ENCODE peak calls at places on chromosome 7, in five cellular contexts. M, A, Y, U and B are unnamed samples. For H3K9me3, the result is how much of the 10 kb centered on the place peaks cover.

GRCh38 chr7:112481833-112482669 is 1.3 kb downstream of the LSMEM1 start:
- DNase-seq in M (peak), A (no peak), Y (peak), U (peak), B (peak)

GRCh38 chr7:155951554-155952158 is 139.4 kb upstream of the SHH start:
- DNase-seq in M (peak), A (no peak), Y (peak), U (no peak), B (peak)

GRCh38 chr7:27933691-27934565 is 194.0 kb downstream of the TAX1BP1 start:
- DNase-seq in M (no peak), A (peak), Y (no peak), U (no peak), B (no peak)

GRCh38 chr7:20624666-20625385 is 9.4 kb downstream of the ABCB5 start:
- DNase-seq in M (no peak), A (no peak), Y (no peak), U (no peak), B (no peak)

GRCh38 chr7:104207348-104207730 is 474 bp downstream of the ORC5 start:
- DNase-seq in M (no peak), A (no peak), Y (no peak), U (no peak), B (no peak)

GRCh38 chr7:116528008-116528789 is 3.4 kb downstream of the CAV1 start:
- DNase-seq in M (no peak), A (no peak), Y (peak), U (peak), B (peak)

GRCh38 chr7:99674995-99675742 is 4.6 kb downstream of the CYP3A5 start:
- DNase-seq in M (no peak), A (no peak), Y (no peak), U (no peak), B (no peak)

GRCh38 chr7:34845666-34846361 is 187.8 kb downstream of the NPSR1 start:
- DNase-seq in M (no peak), A (no peak), Y (no peak), U (no peak), B (no peak)

GRCh38 chr7:22420973-22421635 is 64.2 kb upstream of the RAPGEF5 start:
- DNase-seq in M (no peak), A (no peak), Y (no peak), U (no peak), B (no peak)

GRCh38 chr7:32881074-32881982 is 10.2 kb downstream of the KBTBD2 start:
- DNase-seq in M (no peak), A (no peak), Y (no peak), U (no peak), B (no peak)

GRCh38 chr7:120864146-120864920 is 6.4 kb upstream of the TSPAN12 start:
- DNase-seq in M (no peak), A (no peak), Y (no peak), U (no peak), B (no peak)

GRCh38 chr7:33334349-33334748 is 205.0 kb downstream of the BBS9 start:
- DNase-seq in M (no peak), A (no peak), Y (peak), U (no peak), B (no peak)

GRCh38 chr7:18290223-18290622 is 205.3 kb upstream of the HDAC9 start:
- DNase-seq in M (no peak), A (no peak), Y (no peak), U (no peak), B (no peak)

GRCh38 chr7:38374507-38374906 is 101.1 kb upstream of the TARP start:
- DNase-seq in M (no peak), A (peak), Y (no peak), U (peak), B (no peak)

GRCh38 chr7:105672820-105673219 is 91.5 kb upstream of the EFCAB10 start:
- DNase-seq in M (no peak), A (no peak), Y (no peak), U (no peak), B (no peak)

GRCh38 chr7:46344533-46344932 is 423.5 kb upstream of the IGFBP3 start:
- DNase-seq in M (no peak), A (no peak), Y (no peak), U (no peak), B (no peak)

GRCh38 chr7:22121702-22122474 is 176.2 kb upstream of the CDCA7L start:
- DNase-seq in M (peak), A (no peak), Y (no peak), U (peak), B (no peak)

GRCh38 chr7:99730992-99731391 is 4.0 kb downstream of the CYP3A7 start:
- DNase-seq in M (no peak), A (no peak), Y (no peak), U (no peak), B (no peak)

GRCh38 chr7:102024769-102025391 is 207.5 kb downstream of the CUX1 start:
- DNase-seq in M (no peak), A (no peak), Y (no peak), U (peak), B (no peak)

GRCh38 chr7:42167206-42167913 is 69.6 kb downstream of the GLI3 start:
- DNase-seq in M (no peak), A (no peak), Y (no peak), U (no peak), B (no peak)

GRCh38 chr7:1290262-1291039 is 57.8 kb downstream of the UNCX start:
- DNase-seq in M (no peak), A (peak), Y (no peak), U (no peak), B (no peak)

GRCh38 chr7:150715293-150715692 is 1.1 kb upstream of the GIMAP1 start:
- DNase-seq in M (no peak), A (no peak), Y (no peak), U (no peak), B (no peak)

GRCh38 chr7:131327049-131327625 is 539 bp upstream of the MKLN1 start:
- DNase-seq in M (peak), A (no peak), Y (peak), U (peak), B (no peak)

GRCh38 chr7:91352091-91352490 is 87.9 kb downstream of the FZD1 start:
- DNase-seq in M (no peak), A (no peak), Y (no peak), U (no peak), B (no peak)

GRCh38 chr7:14739496-14740185 is 162.9 kb downstream of the DGKB start:
- DNase-seq in M (no peak), A (no peak), Y (no peak), U (no peak), B (no peak)

GRCh38 chr7:34652784-34653183 is 5.2 kb upstream of the NPSR1 start:
- DNase-seq in M (no peak), A (no peak), Y (no peak), U (no peak), B (no peak)

GRCh38 chr7:117010375-117011133 is 57.3 kb downstream of the ST7 start:
- DNase-seq in M (no peak), A (no peak), Y (no peak), U (no peak), B (no peak)

GRCh38 chr7:142796501-142797341 is 26.0 kb downstream of the PRSS2 start:
- DNase-seq in M (peak), A (peak), Y (no peak), U (no peak), B (no peak)

GRCh38 chr7:106327538-106328481 is 43.0 kb upstream of the NAMPT start:
- DNase-seq in M (no peak), A (no peak), Y (no peak), U (no peak), B (no peak)

GRCh38 chr7:48274662-48275061 is 103.4 kb downstream of the ABCA13 start:
- DNase-seq in M (no peak), A (no peak), Y (no peak), U (no peak), B (no peak)

GRCh38 chr7:129862672-129863071 is 90.1 kb downstream of the UBE2H start:
- DNase-seq in M (no peak), A (no peak), Y (no peak), U (peak), B (no peak)

GRCh38 chr7:155363852-155364600 is 66.3 kb downstream of the INSIG1 start:
- DNase-seq in M (no peak), A (no peak), Y (no peak), U (no peak), B (no peak)

GRCh38 chr7:6446977-6447588 is 671 bp downstream of the DAGLB start:
- DNase-seq in M (peak), A (peak), Y (peak), U (peak), B (peak)

GRCh38 chr7:70726951-70727378 is 405.0 kb upstream of the GALNT17 start:
- DNase-seq in M (no peak), A (no peak), Y (no peak), U (no peak), B (no peak)

GRCh38 chr7:47535033-47535703 is 46.7 kb downstream of the TNS3 start:
- DNase-seq in M (no peak), A (no peak), Y (no peak), U (no peak), B (no peak)

GRCh38 chr7:22549667-22550513 is 49.9 kb upstream of the STEAP1B start:
- DNase-seq in M (no peak), A (no peak), Y (peak), U (no peak), B (no peak)

GRCh38 chr7:15854841-15855576 is 168.5 kb upstream of the MEOX2 start:
- DNase-seq in M (no peak), A (no peak), Y (no peak), U (no peak), B (no peak)

GRCh38 chr7:101696-102376 is 90.5 kb upstream of the FAM20C start:
- DNase-seq in M (peak), A (no peak), Y (no peak), U (no peak), B (peak)

GRCh38 chr7:92944633-92945032 is 108.3 kb upstream of the CDK6 start:
- DNase-seq in M (no peak), A (no peak), Y (no peak), U (no peak), B (no peak)

GRCh38 chr7:110387689-110388088 is 703.2 kb upstream of the LRRN3 start:
- DNase-seq in M (no peak), A (no peak), Y (no peak), U (no peak), B (no peak)

GRCh38 chr7:135205850-135206249 is 5.5 kb downstream of the WDR91 start:
- DNase-seq in M (no peak), A (no peak), Y (no peak), U (no peak), B (no peak)
- H3K4me3 ChIP-seq in M (no peak), A (no peak), Y (no peak), U (no peak), B (no peak)

GRCh38 chr7:148079681-148080080 is 510.9 kb upstream of the C7orf33 start:
- DNase-seq in M (no peak), A (no peak), Y (no peak), U (no peak), B (no peak)

GRCh38 chr7:148079206-148079605 is 511.4 kb upstream of the C7orf33 start:
- DNase-seq in M (no peak), A (no peak), Y (no peak), U (no peak), B (no peak)

DNA sequence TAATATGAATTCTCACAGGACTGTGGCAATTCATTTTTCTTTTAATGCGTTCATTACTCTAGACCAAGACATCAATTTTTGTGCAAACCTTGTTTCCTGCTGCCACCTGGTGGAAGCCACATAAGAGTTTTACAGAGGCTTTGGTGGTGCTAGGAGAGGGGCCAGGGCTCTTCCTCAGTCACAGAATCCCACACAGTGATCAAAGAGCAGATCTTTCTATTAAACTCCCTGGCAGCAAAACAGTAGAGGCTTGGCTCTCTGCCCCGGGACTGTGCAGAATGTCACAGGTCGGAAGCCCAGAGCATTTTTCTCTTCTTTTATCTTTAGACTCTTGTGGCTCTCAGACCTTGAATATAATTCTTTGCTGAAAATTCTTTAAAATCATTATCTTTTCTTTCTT is 506.4 kb upstream of the C7orf33 start:
- DNase-seq in M (peak), A (no peak), Y (peak), U (peak), B (no peak)
- H3K9me3 ChIP-seq in M (under half), A (under half), Y (under half), U (under half), B (under half)

GRCh38 chr7:158134824-158135223 is 452.8 kb downstream of the PTPRN2 start:
- DNase-seq in M (no peak), A (no peak), Y (no peak), U (no peak), B (no peak)

GRCh38 chr7:158137516-158138328 is 449.9 kb downstream of the PTPRN2 start:
- DNase-seq in M (no peak), A (no peak), Y (no peak), U (no peak), B (no peak)

GRCh38 chr7:158133515-158134271 is 453.9 kb downstream of the PTPRN2 start:
- DNase-seq in M (no peak), A (no peak), Y (no peak), U (no peak), B (no peak)

GRCh38 chr7:158138329-158138597 is 449.4 kb downstream of the PTPRN2 start:
- DNase-seq in M (no peak), A (no peak), Y (no peak), U (no peak), B (no peak)

GRCh38 chr7:158135931-158136330 is 451.7 kb downstream of the PTPRN2 start:
- DNase-seq in M (no peak), A (no peak), Y (no peak), U (no peak), B (no peak)
- H3K4me3 ChIP-seq in M (no peak), A (no peak), Y (no peak), U (no peak), B (no peak)

DNA sequence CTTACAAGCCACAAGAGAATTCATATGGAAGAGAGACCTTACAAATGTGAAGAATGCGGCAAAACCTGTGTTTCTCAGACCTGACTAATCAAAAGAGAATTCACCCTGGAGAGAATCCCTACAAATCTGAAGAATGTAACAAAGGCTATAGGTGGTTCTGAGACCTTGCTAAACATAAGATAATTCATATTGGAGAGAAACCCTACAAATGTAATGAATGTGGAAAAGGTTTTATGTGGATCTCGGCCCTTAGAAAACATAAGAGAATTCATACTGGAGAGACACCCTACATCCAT is 33.4 kb downstream of the ZNF727 start:
- DNase-seq in M (no peak), A (no peak), Y (no peak), U (no peak), B (no peak)
- H3K9me3 ChIP-seq in M (half or more), A (half or more), Y (under half), U (half or more), B (under half)

GRCh38 chr7:87474046-87474445 is 1.4 kb downstream of the ABCB4 start:
- DNase-seq in M (no peak), A (no peak), Y (no peak), U (no peak), B (no peak)

GRCh38 chr7:87476179-87476557 is 688 bp upstream of the ABCB4 start:
- DNase-seq in M (no peak), A (no peak), Y (no peak), U (no peak), B (no peak)

GRCh38 chr7:87473192-87473591 is 2.3 kb downstream of the ABCB4 start:
- DNase-seq in M (no peak), A (no peak), Y (no peak), U (no peak), B (no peak)

GRCh38 chr7:87475359-87476178 is at the start of gene ABCB4:
- DNase-seq in M (no peak), A (no peak), Y (no peak), U (peak), B (peak)

DNA sequence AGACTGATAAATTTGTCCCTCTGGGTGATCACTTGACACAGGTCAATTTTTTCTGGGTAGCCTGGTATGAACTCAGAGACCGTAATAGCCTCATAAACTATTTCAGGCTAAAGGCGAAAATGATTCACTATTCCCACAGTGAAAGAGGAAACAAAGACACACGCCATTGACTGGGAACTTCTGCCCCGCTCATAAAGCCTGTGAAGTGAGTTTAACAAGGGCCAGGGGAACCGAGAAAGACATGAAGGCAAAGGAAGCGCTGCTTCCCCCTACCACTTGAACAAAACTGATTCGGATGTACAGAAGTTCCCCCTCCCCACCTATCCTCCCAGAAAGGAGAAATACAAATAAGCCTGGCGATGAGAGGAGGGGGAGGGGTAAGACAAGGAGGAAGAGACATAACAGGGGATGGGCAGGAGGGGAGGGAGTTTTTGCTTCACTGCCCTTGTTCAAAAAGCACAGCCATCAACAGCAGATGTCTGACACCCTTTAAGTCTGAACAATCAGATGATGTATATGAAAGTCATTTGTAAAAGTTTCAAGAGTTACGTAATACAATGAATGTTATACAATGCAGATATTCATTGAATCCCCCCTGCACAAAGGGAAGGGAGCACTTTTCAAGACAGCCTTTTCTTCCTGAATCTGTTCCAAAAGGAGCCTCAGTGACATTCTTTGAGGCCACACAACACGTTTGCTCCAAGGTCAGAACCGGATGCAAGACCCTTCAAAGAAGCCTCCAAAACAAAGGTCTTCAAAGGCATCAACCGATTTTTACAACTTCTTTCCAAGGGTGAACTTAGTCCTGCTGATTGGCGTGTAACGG is 734 bp downstream of the ABCB4 start:
- DNase-seq in M (peak), A (no peak), Y (no peak), U (peak), B (peak)
- H3K4me3 ChIP-seq in M (peak), A (no peak), Y (no peak), U (peak), B (peak)

GRCh38 chr7:43771128-43771527 is 12.6 kb downstream of the BLVRA start:
- DNase-seq in M (peak), A (no peak), Y (no peak), U (no peak), B (no peak)
- H3K9me3 ChIP-seq in M (under half), A (under half), Y (under half), U (under half), B (under half)